ENCODE peak calls at places on chromosomes 16 and 17, in five cellular contexts. C, A, W, R and E are unnamed samples.

GRCh38 chr17:65054602-65055001 is 1.9 kb downstream of the GNA13 start:
- DNase-seq in C (no peak), W (no peak), A (no peak), R (no peak), E (no peak)

GRCh38 chr17:66682293-66682692 is 152.6 kb upstream of the CACNG5 start:
- DNase-seq in R (no peak), A (no peak), W (no peak), C (no peak), E (no peak)

GRCh38 chr17:83101805-83102480 is 22.5 kb downstream of the METRNL start:
- DNase-seq in W (no peak), A (no peak), R (no peak), C (peak), E (no peak)

GRCh38 chr17:69269174-69269998 is 40.8 kb upstream of the ABCA10 start:
- DNase-seq in R (no peak), A (no peak), W (no peak), C (peak), E (no peak)

GRCh38 chr16:84782841-84783240 is 36.9 kb upstream of the CRISPLD2 start:
- DNase-seq in A (no peak), W (no peak), C (no peak), R (no peak), E (no peak)

GRCh38 chr16:31700530-31701388 is 172.8 kb upstream of the ZNF267 start:
- DNase-seq in R (peak), W (peak), A (peak), C (no peak), E (peak)

GRCh38 chr17:73156166-73156840 is 8.5 kb upstream of the SSTR2 start:
- DNase-seq in A (peak), C (peak), R (peak), W (peak), E (peak)

GRCh38 chr17:58643147-58643546 is 48.7 kb downstream of the TEX14 start:
- DNase-seq in C (peak), W (no peak), A (no peak), R (no peak), E (no peak)

GRCh38 chr16:67029249-67030096 is 524 bp downstream of the CBFB start:
- DNase-seq in A (peak), C (peak), R (no peak), W (peak), E (peak)

GRCh38 chr17:1461193-1461944 is 5.3 kb upstream of the CRK start:
- DNase-seq in W (no peak), R (no peak), A (no peak), C (no peak), E (no peak)

GRCh38 chr16:14963281-14964173 is 11.3 kb upstream of the PDXDC1 start:
- DNase-seq in C (no peak), A (no peak), W (no peak), R (no peak), E (no peak)

GRCh38 chr17:48456584-48456983 is 26.6 kb upstream of the SKAP1 start:
- DNase-seq in R (no peak), A (no peak), C (peak), W (no peak), E (no peak)

GRCh38 chr16:67562918-67563707 is 787 bp downstream of the CTCF start:
- DNase-seq in A (peak), C (no peak), R (peak), W (peak), E (peak)

GRCh38 chr16:66580605-66581209 is 1.4 kb downstream of the CMTM2 start:
- DNase-seq in C (peak), W (no peak), R (no peak), A (no peak), E (no peak)

GRCh38 chr17:1179635-1180433 is at the start of gene ABR:
- DNase-seq in R (no peak), C (peak), A (peak), W (peak), E (peak)

GRCh38 chr17:9090641-9091096 is 69.4 kb downstream of the NTN1 start:
- DNase-seq in R (no peak), W (no peak), A (no peak), C (no peak), E (no peak)

GRCh38 chr16:87874639-87875472 is 5.5 kb upstream of the SLC7A5 start:
- DNase-seq in W (no peak), R (no peak), A (no peak), C (no peak), E (no peak)

GRCh38 chr17:62671553-62671952 is 44.1 kb downstream of the MRC2 start:
- DNase-seq in A (peak), W (no peak), R (peak), C (peak), E (no peak)

GRCh38 chr16:81711609-81712329 is 67.3 kb upstream of the PLCG2 start:
- DNase-seq in R (no peak), A (no peak), W (no peak), C (peak), E (peak)

GRCh38 chr16:53732296-53732929 is 28.5 kb downstream of the FTO start:
- DNase-seq in R (no peak), W (no peak), A (no peak), C (peak), E (no peak)

GRCh38 chr17:56978441-56979090 is 635 bp downstream of the SCPEP1 start:
- DNase-seq in C (no peak), R (no peak), W (no peak), A (no peak), E (no peak)

GRCh38 chr17:48542114-48542955 is 2.6 kb downstream of the HOXB2 start:
- DNase-seq in A (no peak), W (no peak), C (no peak), R (no peak), E (no peak)

GRCh38 chr17:78847052-78847451 is 6.4 kb upstream of the USP36 start:
- DNase-seq in C (no peak), W (no peak), R (no peak), A (no peak), E (no peak)

GRCh38 chr16:13014516-13014915 is 113.1 kb downstream of the SHISA9 start:
- DNase-seq in R (no peak), C (no peak), W (no peak), A (no peak), E (no peak)

GRCh38 chr17:82018152-82019041 is 4.3 kb downstream of the CENPX start:
- DNase-seq in C (no peak), W (no peak), A (no peak), R (no peak), E (no peak)

GRCh38 chr17:17204041-17204591 is 2.0 kb downstream of the PLD6 start:
- DNase-seq in W (no peak), R (no peak), C (no peak), A (no peak), E (no peak)

GRCh38 chr16:12141556-12141955 is 165.0 kb downstream of the SNX29 start:
- DNase-seq in C (no peak), R (no peak), W (no peak), A (no peak), E (no peak)

GRCh38 chr17:68455756-68456528 is 1.4 kb downstream of the WIPI1 start:
- DNase-seq in R (no peak), C (peak), A (no peak), W (no peak), E (no peak)

GRCh38 chr16:87006789-87007745 is 310.1 kb downstream of the C16orf95 start:
- DNase-seq in R (no peak), A (no peak), C (no peak), W (no peak), E (no peak)